ENCODE peak calls at places on chromosome 21, in eight cellular contexts. X is GM23248, L is neural progenitor cell, C is HCT116, E is PC-3, Q is MM.1S, F is OCI-LY7, I is SK-N-SH. W is an unnamed sample.
A peak's percentile ranks its signal among the peaks of the same experiment; 100 is the strongest.

GRCh38 chr21:42636535-42636914 is 16.9 kb upstream of the PDE9A start:
- DNase-seq in I (no peak), Q (no peak), L (no peak), C (no peak), E (peak; percentile 39), X (peak; percentile 89), F (no peak), W (no peak)

GRCh38 chr21:35019631-35020032 is 29.5 kb downstream of the RUNX1 start:
- DNase-seq in Q (no peak), F (no peak), E (peak; percentile 73), L (no peak), X (no peak), C (no peak), I (no peak), W (no peak)

GRCh38 chr21:25400427-25400826 is 206.9 kb downstream of the MRPL39 start:
- DNase-seq in Q (no peak), F (no peak), I (no peak), L (no peak), E (no peak), X (no peak), C (no peak), W (no peak)

GRCh38 chr21:34498623-34499022 is 13.4 kb downstream of the KCNE1 start:
- DNase-seq in X (no peak), I (no peak), C (no peak), E (no peak), L (no peak), F (no peak), Q (no peak), W (no peak)

GRCh38 chr21:21897275-21897883 is 899.2 kb downstream of the NCAM2 start:
- DNase-seq in E (peak; percentile 73), L (no peak), Q (no peak), F (no peak), C (no peak), X (peak; percentile 14), I (no peak), W (no peak)

GRCh38 chr21:35412231-35412630 is 363.1 kb upstream of the RUNX1 start:
- DNase-seq in L (no peak), C (no peak), F (no peak), X (no peak), E (no peak), Q (no peak), I (no peak), W (no peak)

GRCh38 chr21:40386301-40386911 is 460.6 kb downstream of the DSCAM start:
- DNase-seq in Q (peak; percentile 86), C (no peak), I (peak; percentile 78), F (peak; percentile 7), L (peak; percentile 82), E (peak; percentile 49), X (peak; percentile 12), W (peak; percentile 69)

GRCh38 chr21:39314155-39315027 is 959 bp upstream of the BRWD1 start:
- DNase-seq in L (no peak), E (peak; percentile 62), X (peak; percentile 86), I (no peak), F (peak; percentile 73), Q (peak; percentile 58), C (no peak), W (peak; percentile 75)

GRCh38 chr21:38472709-38473108 is 25.6 kb downstream of the ERG start:
- DNase-seq in X (no peak), Q (no peak), E (no peak), I (no peak), C (no peak), L (no peak), F (no peak), W (peak; percentile 36)

GRCh38 chr21:34612056-34612455 is 2.9 kb downstream of the RCAN1 start:
- DNase-seq in F (peak; percentile 17), I (no peak), Q (no peak), X (no peak), L (no peak), E (no peak), C (no peak), W (no peak)

DNA sequence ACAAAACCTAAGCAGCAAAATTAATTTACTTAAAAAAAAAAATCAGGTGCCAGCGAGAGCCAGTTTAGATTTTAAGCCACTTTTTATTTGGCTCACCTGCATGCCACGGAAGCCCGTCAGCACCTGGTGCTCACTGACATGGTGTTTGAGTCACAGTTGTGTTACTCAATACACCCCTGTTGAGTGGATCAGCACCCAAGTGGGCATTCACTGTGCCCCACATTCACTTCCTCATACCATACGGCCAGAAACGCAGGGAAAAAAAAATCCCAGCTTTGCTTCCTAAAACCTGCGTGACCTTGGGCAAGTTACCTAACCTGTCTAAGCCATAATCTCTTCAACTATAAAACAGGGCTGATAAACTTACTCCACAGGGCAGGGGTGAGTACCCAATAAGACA is 42.8 kb upstream of the SIM2 start:
- DNase-seq in E (peak; percentile 84), Q (no peak), X (no peak), C (no peak), I (no peak), F (no peak), L (no peak), W (no peak)
- TF ChIP-seq EZH2phosphoT487 in E (no peak), Q (no peak), X (no peak), C (no peak), I (no peak), F (no peak), L (no peak), W (no peak)

GRCh38 chr21:37059181-37059580 is 13.7 kb downstream of the PIGP start:
- DNase-seq in F (no peak), X (no peak), Q (no peak), E (no peak), L (no peak), I (no peak), C (no peak), W (no peak)
- H3K4me2 ChIP-seq in F (no peak overlapping the region), X (no peak overlapping the region), Q (no peak overlapping the region), E (no peak overlapping the region), L (no peak overlapping the region), I (no peak overlapping the region), C (no peak overlapping the region), W (no peak overlapping the region)

DNA sequence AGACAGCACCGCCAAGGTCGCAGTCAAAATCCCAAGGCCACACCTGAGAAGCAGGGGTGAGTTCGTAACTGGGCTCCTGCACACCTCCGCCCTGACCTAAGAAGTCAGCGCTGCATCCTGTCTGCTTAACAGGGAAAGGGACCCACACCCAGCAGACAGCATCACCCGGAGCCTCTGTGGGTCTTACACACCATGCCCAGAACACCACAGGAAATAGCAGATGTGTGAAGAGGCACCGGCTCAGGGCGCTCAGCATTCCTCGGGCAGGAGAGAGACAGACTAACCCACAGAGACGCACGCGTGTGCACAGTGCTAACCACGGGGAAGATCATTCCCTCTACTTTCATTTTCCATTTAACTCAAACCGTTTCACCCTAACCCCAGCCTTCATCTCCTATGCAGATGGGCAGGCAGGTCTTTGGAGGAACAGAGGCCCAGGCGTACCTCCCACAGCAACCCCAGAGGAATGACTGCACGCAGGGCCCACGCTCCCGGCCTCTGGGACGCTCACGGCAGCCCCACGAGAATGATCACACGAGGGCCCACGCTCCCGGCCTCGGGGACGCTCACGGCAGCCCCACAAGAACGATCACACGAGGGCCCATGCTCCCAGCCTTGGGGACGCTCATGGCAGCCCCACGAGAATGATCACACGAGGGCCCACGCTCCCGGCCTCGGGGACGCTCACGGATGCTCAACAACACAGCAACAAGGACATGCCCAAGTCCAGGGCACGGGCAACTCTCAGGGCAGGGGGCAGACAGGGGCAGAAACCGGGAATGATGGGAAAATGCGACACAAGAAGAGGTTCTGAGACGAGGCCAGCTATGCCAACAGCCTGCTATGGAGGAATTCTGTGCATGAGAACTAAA is 20.9 kb downstream of the POFUT2 start:
- DNase-seq in C (no peak), I (no peak), L (no peak), E (no peak), Q (no peak), F (no peak), X (no peak), W (no peak)
- TF ChIP-seq EZH2phosphoT487 in C (no peak), I (no peak), L (no peak), E (no peak), Q (no peak), F (no peak), X (no peak), W (no peak)

GRCh38 chr21:29082416-29082815 is 9.0 kb upstream of the CCT8 start:
- DNase-seq in F (no peak), Q (no peak), E (no peak), L (no peak), X (no peak), I (no peak), C (no peak), W (no peak)

GRCh38 chr21:29083306-29083705 is 9.9 kb upstream of the CCT8 start:
- DNase-seq in X (no peak), E (no peak), L (no peak), Q (no peak), F (no peak), C (no peak), I (no peak), W (no peak)

GRCh38 chr21:29080454-29080930 is 7.0 kb upstream of the CCT8 start:
- DNase-seq in C (no peak), I (no peak), L (no peak), F (no peak), X (no peak), Q (no peak), E (no peak), W (no peak)

GRCh38 chr21:29085106-29085752 is 11.8 kb upstream of the CCT8 start:
- DNase-seq in C (no peak), F (no peak), L (no peak), I (no peak), Q (no peak), E (no peak), X (no peak), W (no peak)

DNA sequence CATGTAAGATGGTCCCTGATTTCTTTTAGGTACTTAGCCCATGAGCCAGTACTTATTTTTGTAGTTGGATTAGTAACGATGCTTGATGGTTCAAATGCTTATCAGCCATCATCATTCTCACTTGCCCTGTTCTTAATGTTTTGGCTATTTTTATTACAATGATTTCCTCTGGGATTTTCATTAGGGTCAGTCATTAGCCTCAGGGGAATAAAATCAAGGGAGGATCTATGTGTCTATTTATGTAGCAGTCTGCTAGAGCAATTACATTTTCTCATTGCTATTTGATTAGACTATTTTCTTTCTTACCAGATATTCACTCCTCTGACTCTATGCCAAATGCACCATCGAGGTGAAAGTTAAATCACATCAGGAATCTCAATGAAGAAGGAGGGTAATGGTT is 10.9 kb upstream of the CCT8 start:
- DNase-seq in F (no peak), E (no peak), I (no peak), L (no peak), C (no peak), X (no peak), Q (no peak), W (no peak)
- H3K4me2 ChIP-seq in F (no peak overlapping the region), E (no peak overlapping the region), I (no peak overlapping the region), L (no peak overlapping the region), C (no peak overlapping the region), X (no peak overlapping the region), Q (no peak overlapping the region), W (no peak overlapping the region)

GRCh38 chr21:17711896-17712295 is 99.2 kb upstream of the BTG3 start:
- DNase-seq in Q (no peak), E (no peak), F (no peak), I (no peak), L (no peak), X (no peak), C (no peak), W (no peak)
- TF ChIP-seq EZH2phosphoT487 in Q (no peak), E (no peak), F (no peak), I (no peak), L (no peak), X (no peak), C (no peak), W (no peak)

W was measured in GM23338.